ENCODE peak calls at places on chromosomes 4 and X, in eight cellular contexts. Y, X, Z, R, F, A, V and M are unnamed samples.

GRCh38 chrX:119237526-119238035 is 1.5 kb downstream of the PGRMC1 start:
- DNase-seq in Y (no peak), X (no peak), Z (no peak), R (no peak), F (no peak), A (no peak), V (no peak), M (no peak)

GRCh38 chrX:1491851-1492349 is 39.2 kb upstream of the ASMTL start:
- DNase-seq in Y (peak), X (no peak), Z (no peak), R (no peak), F (peak), A (no peak), V (no peak), M (no peak)

GRCh38 chrX:149937881-149938426 is 337 bp downstream of the EOLA2 start:
- DNase-seq in Y (no peak), X (peak), Z (no peak), R (no peak), F (peak), A (no peak), V (peak), M (no peak)

GRCh38 chr4:162920649-162921048 is 246.0 kb downstream of the NAF1 start:
- DNase-seq in Y (no peak), X (no peak), Z (no peak), R (no peak), F (no peak), A (no peak), V (no peak), M (no peak)

GRCh38 chrX:45697591-45697990 is 496.9 kb upstream of the DIPK2B start:
- DNase-seq in Y (no peak), X (no peak), Z (no peak), R (peak), F (peak), A (no peak), V (no peak), M (no peak)

GRCh38 chr4:74660866-74661265 is 133.5 kb downstream of the BTC start:
- DNase-seq in Y (no peak), X (no peak), Z (no peak), R (no peak), F (no peak), A (no peak), V (no peak), M (no peak)

GRCh38 chrX:24190500-24191156 is 41.1 kb downstream of the ZFX start:
- DNase-seq in Y (no peak), X (no peak), Z (no peak), R (no peak), F (peak), A (no peak), V (no peak), M (no peak)

GRCh38 chrX:72123471-72124185 is 8.1 kb downstream of the RTL5 start:
- DNase-seq in Y (no peak), X (peak), Z (peak), R (peak), F (no peak), A (no peak), V (peak), M (no peak)

GRCh38 chr4:53100801-53101581 is 238.9 kb downstream of the RASL11B start:
- DNase-seq in Y (no peak), X (no peak), Z (no peak), R (peak), F (no peak), A (no peak), V (no peak), M (no peak)

GRCh38 chr4:38237139-38237538 is 276.9 kb downstream of the PTTG2 start:
- DNase-seq in Y (no peak), X (no peak), Z (no peak), R (peak), F (no peak), A (no peak), V (peak), M (no peak)

GRCh38 chrX:134294548-134294947 is 57.6 kb downstream of the CCDC160 start:
- DNase-seq in Y (no peak), X (no peak), Z (no peak), R (peak), F (no peak), A (no peak), V (no peak), M (no peak)

GRCh38 chr4:142893012-142893411 is 46.9 kb upstream of the INPP4B start:
- DNase-seq in Y (no peak), X (no peak), Z (no peak), R (no peak), F (no peak), A (no peak), V (no peak), M (no peak)

GRCh38 chr4:88005086-88005485 is 2.3 kb upstream of the PKD2 start:
- DNase-seq in Y (no peak), X (no peak), Z (no peak), R (no peak), F (no peak), A (no peak), V (no peak), M (no peak)

GRCh38 chr4:1000686-1001260 is 7.6 kb upstream of the SLC26A1 start:
- DNase-seq in Y (no peak), X (no peak), Z (no peak), R (no peak), F (no peak), A (no peak), V (no peak), M (no peak)

GRCh38 chr4:151990201-151990600 is 229.4 kb upstream of the GATB start:
- DNase-seq in Y (peak), X (no peak), Z (no peak), R (no peak), F (peak), A (no peak), V (no peak), M (no peak)

GRCh38 chr4:128635141-128635911 is 174.2 kb upstream of the JADE1 start:
- DNase-seq in Y (no peak), X (peak), Z (no peak), R (no peak), F (peak), A (no peak), V (peak), M (no peak)

GRCh38 chr4:182288534-182288933 is 45.3 kb downstream of the TENM3 start:
- DNase-seq in Y (no peak), X (no peak), Z (no peak), R (no peak), F (no peak), A (no peak), V (no peak), M (no peak)

GRCh38 chr4:145884775-145885174 is 53.8 kb downstream of the ZNF827 start:
- DNase-seq in Y (no peak), X (no peak), Z (no peak), R (no peak), F (no peak), A (no peak), V (no peak), M (no peak)

GRCh38 chr4:101191302-101192098 is 155.8 kb downstream of the PPP3CA start:
- DNase-seq in Y (no peak), X (peak), Z (peak), R (peak), F (peak), A (no peak), V (peak), M (no peak)

GRCh38 chrX:153779891-153780677 is 757 bp upstream of the SRPK3 start:
- DNase-seq in Y (no peak), X (no peak), Z (no peak), R (no peak), F (no peak), A (no peak), V (no peak), M (no peak)

GRCh38 chr4:1285790-1286553 is 3.7 kb upstream of the MAEA start:
- DNase-seq in Y (no peak), X (no peak), Z (no peak), R (no peak), F (peak), A (no peak), V (no peak), M (no peak)

GRCh38 chr4:141158219-141158618 is 24.9 kb upstream of the RNF150 start:
- DNase-seq in Y (peak), X (no peak), Z (no peak), R (peak), F (peak), A (no peak), V (no peak), M (no peak)

GRCh38 chr4:39521253-39521908 is 5.9 kb downstream of the UGDH start:
- DNase-seq in Y (no peak), X (no peak), Z (no peak), R (peak), F (no peak), A (no peak), V (no peak), M (no peak)

GRCh38 chr4:19961092-19961491 is 290.6 kb upstream of the SLIT2 start:
- DNase-seq in Y (no peak), X (no peak), Z (no peak), R (no peak), F (no peak), A (no peak), V (no peak), M (no peak)

GRCh38 chr4:3123201-3123671 is 48.8 kb downstream of the HTT start:
- DNase-seq in Y (no peak), X (no peak), Z (no peak), R (peak), F (no peak), A (no peak), V (no peak), M (no peak)

GRCh38 chrX:15619053-15619772 is 18.5 kb upstream of the ACE2 start:
- DNase-seq in Y (peak), X (no peak), Z (no peak), R (no peak), F (peak), A (no peak), V (peak), M (no peak)

GRCh38 chr4:170662250-170662649 is 572.5 kb upstream of the AADAT start:
- DNase-seq in Y (no peak), X (no peak), Z (no peak), R (no peak), F (no peak), A (no peak), V (no peak), M (no peak)

GRCh38 chr4:182062936-182063335 is 180.3 kb upstream of the TENM3 start:
- DNase-seq in Y (no peak), X (no peak), Z (no peak), R (no peak), F (no peak), A (no peak), V (no peak), M (no peak)

DNA sequence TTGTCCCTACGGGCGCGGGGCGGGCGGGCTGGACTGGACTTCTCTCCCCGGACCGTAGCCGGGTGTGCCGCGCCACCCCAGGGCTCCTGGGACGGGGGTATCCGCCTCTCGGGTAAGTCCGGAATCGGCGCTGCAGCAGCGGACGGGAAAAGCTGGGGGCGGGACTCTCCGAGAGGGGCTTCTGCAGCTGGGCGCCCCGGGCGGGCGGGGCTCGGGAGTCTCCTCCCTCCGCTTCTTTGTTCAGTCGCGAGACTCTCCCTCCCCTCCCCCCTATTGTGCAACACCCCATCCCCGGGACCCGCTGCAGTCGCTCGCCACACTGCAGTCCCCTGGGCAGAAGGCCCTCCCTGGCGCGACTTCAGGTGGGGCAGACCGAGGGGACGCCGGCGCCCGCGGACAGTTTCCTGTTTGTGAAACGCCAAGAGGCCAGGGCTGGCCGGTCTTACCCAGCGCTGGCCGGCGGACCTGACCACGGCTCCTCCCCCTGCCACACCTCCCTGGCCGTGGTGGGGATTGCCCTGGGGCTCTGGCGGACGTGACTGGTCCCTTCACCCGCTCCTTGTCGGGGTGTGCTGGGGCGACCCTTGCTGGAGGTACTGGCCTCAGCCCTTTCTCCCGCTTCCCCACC is 966 bp downstream of the CCNG2 start:
- DNase-seq in Y (peak), X (peak), Z (peak), R (peak), F (peak), A (peak), V (peak), M (peak)
- TF ChIP-seq POLR2A in Y (no peak), X (no peak), Z (peak), R (no peak), F (no peak), A (peak), V (peak), M (peak)

GRCh38 chrX:151753313-151754041 is 18.9 kb downstream of the CNGA2 start:
- DNase-seq in Y (peak), X (peak), Z (peak), R (peak), F (peak), A (no peak), V (peak), M (no peak)
- TF ChIP-seq CTCF in Y (peak), X (peak), Z (peak), R (peak), F (peak), A (peak), V (peak), M (peak)

GRCh38 chr4:85932371-85933305 is 427.2 kb downstream of the MAPK10 start:
- DNase-seq in Y (no peak), X (no peak), Z (no peak), R (peak), F (no peak), A (no peak), V (peak), M (no peak)
- H3K4me3 ChIP-seq in Y (no peak), X (no peak), Z (no peak), R (no peak), F (no peak), A (no peak), V (no peak), M (peak)

DNA sequence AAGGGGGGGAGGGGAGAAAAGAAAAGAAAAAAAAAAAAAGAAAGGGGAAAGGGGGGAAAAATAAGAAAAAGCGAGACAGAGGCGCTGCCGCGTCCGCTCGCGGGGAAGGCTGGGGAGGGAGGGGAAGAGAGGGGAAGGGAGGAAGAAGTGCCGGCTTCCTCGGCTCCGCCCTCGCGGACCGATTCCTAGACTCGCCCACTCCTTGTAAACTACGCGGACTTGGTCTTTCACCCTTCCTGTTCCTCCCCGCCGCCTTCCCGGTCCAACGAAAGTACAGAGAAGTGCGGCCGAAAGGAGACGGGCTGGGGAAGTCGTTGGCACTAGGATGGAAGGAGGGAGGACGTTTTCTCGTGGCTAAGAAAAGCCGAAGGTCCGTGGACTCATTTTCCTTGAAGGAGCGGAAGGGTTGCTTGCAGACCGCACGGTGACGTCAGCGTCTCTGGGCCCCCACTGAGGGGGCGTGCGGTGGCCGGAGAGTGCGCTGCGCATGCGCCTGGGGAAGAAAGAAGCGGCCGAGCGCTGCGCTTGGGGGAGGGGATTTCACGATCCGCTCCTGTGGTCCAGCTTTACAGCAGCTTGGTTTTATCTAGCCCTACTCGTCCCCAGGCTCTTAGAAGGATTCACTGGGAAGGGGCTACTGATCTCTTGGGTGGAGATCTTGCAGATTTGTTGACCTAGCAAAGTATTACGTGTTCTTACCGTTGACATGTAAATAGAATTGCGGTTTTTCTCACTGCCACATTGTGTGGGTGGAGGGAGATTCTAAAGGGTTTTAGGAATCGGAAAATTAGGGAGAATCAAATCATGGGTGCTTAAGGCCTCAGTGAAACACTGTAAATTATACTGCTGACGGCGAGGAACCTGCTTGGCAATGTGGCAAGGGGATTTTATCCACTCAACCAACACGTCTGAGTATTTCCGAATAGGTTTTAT is at the start of gene CCNI:
- DNase-seq in Y (peak), X (peak), Z (peak), R (peak), F (peak), A (peak), V (peak), M (peak)
- TF ChIP-seq POLR2A in Y (peak), X (peak), Z (peak), R (peak), F (peak), A (peak), V (peak), M (no peak)

GRCh38 chrX:12824944-12825343 is 33.7 kb downstream of the PRPS2 start:
- DNase-seq in Y (no peak), X (no peak), Z (no peak), R (no peak), F (peak), A (no peak), V (no peak), M (no peak)
- TF ChIP-seq CTCF in Y (no peak), X (no peak), Z (no peak), R (no peak), F (no peak), A (no peak), V (no peak), M (no peak)

GRCh38 chr4:70920592-70920991 is 18.4 kb downstream of the MOB1B start:
- DNase-seq in Y (no peak), X (no peak), Z (no peak), R (no peak), F (no peak), A (no peak), V (no peak), M (no peak)

GRCh38 chr4:70913947-70914445 is 11.8 kb downstream of the MOB1B start:
- DNase-seq in Y (no peak), X (no peak), Z (no peak), R (no peak), F (no peak), A (no peak), V (no peak), M (no peak)

GRCh38 chr4:70915874-70916559 is 13.8 kb downstream of the MOB1B start:
- DNase-seq in Y (no peak), X (no peak), Z (no peak), R (no peak), F (no peak), A (no peak), V (no peak), M (no peak)

GRCh38 chr4:70914631-70915030 is 12.5 kb downstream of the MOB1B start:
- DNase-seq in Y (no peak), X (no peak), Z (no peak), R (no peak), F (no peak), A (no peak), V (no peak), M (no peak)

DNA sequence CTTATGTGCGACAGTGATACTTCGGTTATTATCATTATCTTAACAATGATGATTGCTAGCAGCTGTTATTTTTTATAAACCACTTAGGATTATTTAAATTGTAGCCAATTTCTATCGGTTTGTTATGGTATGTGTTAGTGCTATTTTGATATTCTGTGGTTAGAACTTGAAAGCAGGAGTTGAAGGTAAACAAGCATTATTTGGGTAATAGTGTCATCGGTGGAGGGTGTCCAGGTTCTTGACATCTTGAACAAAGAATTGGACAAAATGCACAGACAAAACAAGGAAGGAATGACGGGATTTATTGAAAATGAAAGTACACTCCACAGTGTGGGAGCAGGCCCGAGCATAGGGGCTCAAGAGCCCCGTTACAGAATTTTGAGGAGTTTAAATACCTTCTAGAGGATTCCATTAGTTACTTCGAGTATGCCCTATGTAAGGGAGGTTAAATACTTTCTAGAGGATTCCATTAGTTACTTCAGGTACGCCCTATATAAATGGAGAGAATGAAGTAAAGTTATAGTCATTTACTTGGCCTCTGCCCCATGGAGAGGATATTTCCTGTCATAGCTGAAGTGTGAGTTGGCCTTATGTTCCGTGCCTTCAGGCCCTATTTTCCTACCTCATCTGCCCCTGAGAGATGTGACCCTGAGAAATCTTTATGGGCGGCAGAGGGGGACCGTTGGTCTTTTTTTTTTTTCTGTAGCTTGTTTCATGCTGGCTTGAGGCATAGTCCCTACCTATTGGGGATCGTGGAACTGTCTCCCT is 13.1 kb downstream of the MOB1B start:
- DNase-seq in Y (no peak), X (no peak), Z (no peak), R (no peak), F (no peak), A (no peak), V (no peak), M (no peak)
- H3K4me3 ChIP-seq in Y (no peak), X (no peak), Z (no peak), R (no peak), F (no peak), A (no peak), V (no peak), M (peak)

GRCh38 chr4:169274033-169274432 is 3.3 kb upstream of the SH3RF1 start:
- DNase-seq in Y (no peak), X (no peak), Z (no peak), R (no peak), F (no peak), A (no peak), V (no peak), M (no peak)

GRCh38 chr4:169270810-169271691 is at the start of gene SH3RF1:
- DNase-seq in Y (no peak), X (peak), Z (peak), R (peak), F (peak), A (peak), V (peak), M (peak)

GRCh38 chr4:169271692-169272007 is 894 bp upstream of the SH3RF1 start:
- DNase-seq in Y (no peak), X (no peak), Z (no peak), R (no peak), F (no peak), A (no peak), V (no peak), M (no peak)

GRCh38 chr4:169270156-169270809 is 473 bp downstream of the SH3RF1 start:
- DNase-seq in Y (no peak), X (peak), Z (peak), R (peak), F (peak), A (no peak), V (peak), M (no peak)

DNA sequence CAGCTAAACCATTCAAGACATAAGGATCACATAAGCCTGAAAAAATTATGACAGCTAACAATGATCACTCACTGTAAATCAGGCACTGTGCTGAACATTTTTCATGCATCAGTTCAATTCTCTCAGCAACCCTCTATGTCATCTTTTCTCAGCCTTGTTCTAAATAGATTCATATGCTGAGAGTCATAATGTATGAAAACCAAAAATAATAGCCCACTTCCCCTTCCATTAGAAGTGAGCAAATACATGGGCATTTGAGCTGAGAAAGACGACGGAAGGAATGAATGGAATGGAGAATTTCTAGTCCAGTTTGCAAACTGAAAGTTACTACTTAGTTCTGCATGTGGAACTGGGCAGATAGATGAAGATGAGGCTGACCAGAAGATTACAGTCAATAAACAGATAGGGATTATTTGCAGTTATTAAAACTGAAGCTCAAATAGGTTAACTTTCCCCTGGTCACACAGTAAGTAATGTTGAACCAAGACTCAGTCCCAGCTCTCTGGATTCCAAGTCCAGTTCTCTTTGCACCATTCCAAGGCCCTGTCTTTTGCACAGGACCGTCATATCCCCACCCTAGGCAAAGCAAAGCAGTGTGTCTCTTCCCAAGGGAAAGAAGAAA is 1.6 kb upstream of the SH3RF1 start:
- DNase-seq in Y (no peak), X (no peak), Z (no peak), R (peak), F (no peak), A (no peak), V (no peak), M (no peak)
- TF ChIP-seq POLR2A in Y (no peak), X (no peak), Z (no peak), R (no peak), F (no peak), A (no peak), V (no peak), M (no peak)